ENCODE peak calls at places on chromosome 20, in seven cellular contexts. J, Q, D, R, P, H and A are unnamed samples.
A peak's percentile ranks its signal among the peaks of the same experiment; 100 is the strongest.

GRCh38 chr20:34574861-34575260 is 16.3 kb downstream of the MAP1LC3A start:
- DNase-seq in J (no peak), Q (no peak), D (no peak), R (no peak), P (no peak), H (no peak), A (no peak)

GRCh38 chr20:57374343-57374930 is 16.8 kb upstream of the RBM38 start:
- DNase-seq in J (no peak), Q (no peak), D (no peak), R (no peak), P (no peak), H (no peak), A (no peak)

GRCh38 chr20:4341804-4342560 is 326.6 kb upstream of the RNF24 start:
- DNase-seq in J (no peak), Q (peak; percentile 97), D (no peak), R (no peak), P (no peak), H (no peak), A (no peak)

GRCh38 chr20:6008254-6008653 is 45.6 kb downstream of the LRRN4 start:
- DNase-seq in J (peak; percentile 87), Q (peak; percentile 83), D (peak; percentile 73), R (no peak), P (no peak), H (no peak), A (no peak)

GRCh38 chr20:35952480-35953410 is 1.6 kb downstream of the SCAND1 start:
- DNase-seq in J (no peak), Q (peak; percentile 54), D (peak; percentile 59), R (no peak), P (no peak), H (peak; percentile 15), A (no peak)

GRCh38 chr20:3808141-3808479 is 12.0 kb downstream of the CDC25B start:
- DNase-seq in J (peak; percentile 93), Q (peak; percentile 97), D (no peak), R (peak; percentile 89), P (peak; percentile 85), H (no peak), A (peak; percentile 39)

GRCh38 chr20:57332105-57333089 is 2.8 kb downstream of the SPO11 start:
- DNase-seq in J (no peak), Q (no peak), D (no peak), R (no peak), P (no peak), H (no peak), A (no peak)

GRCh38 chr20:53364617-53365016 is 229.0 kb downstream of the ZNF217 start:
- DNase-seq in J (no peak), Q (no peak), D (no peak), R (no peak), P (no peak), H (no peak), A (no peak)

GRCh38 chr20:50387996-50388332 is 122.2 kb upstream of the PTPN1 start:
- DNase-seq in J (no peak), Q (peak; percentile 23), D (no peak), R (no peak), P (no peak), H (no peak), A (no peak)

GRCh38 chr20:5933802-5934436 is 16.4 kb downstream of the TRMT6 start:
- DNase-seq in J (no peak), Q (peak; percentile 11), D (no peak), R (no peak), P (no peak), H (peak; percentile 24), A (peak; percentile 36)